ENCODE peak calls at places on chromosomes 6 and 20, in seven cellular contexts. C, N, R, J, Y, P and O are unnamed samples. For H3K9me3, the result is how much of the 10 kb centered on the place peaks cover.

GRCh38 chr6:1910621-1911407 is 301.1 kb downstream of the FOXC1 start:
- DNase-seq in C (no peak), N (no peak), J (no peak), Y (no peak), R (no peak), P (no peak), O (no peak)

GRCh38 chr6:6844451-6844974 is 256.0 kb downstream of the LY86 start:
- DNase-seq in J (no peak), R (no peak), N (no peak), C (no peak), P (no peak), Y (no peak), O (no peak)

GRCh38 chr6:160933256-160933655 is 58.3 kb upstream of the MAP3K4 start:
- DNase-seq in C (peak), N (no peak), J (no peak), Y (no peak), R (no peak), P (no peak), O (no peak)

GRCh38 chr20:36493801-36494114 is 47.6 kb upstream of the MYL9 start:
- DNase-seq in P (peak), R (no peak), N (no peak), C (no peak), J (no peak), Y (no peak), O (no peak)

GRCh38 chr6:110353420-110353819 is 4.7 kb downstream of the METTL24 start:
- DNase-seq in R (no peak), C (no peak), P (no peak), J (no peak), N (no peak), Y (no peak), O (no peak)

GRCh38 chr20:60046011-60046413 is 87.8 kb downstream of the CDH26 start:
- DNase-seq in R (no peak), J (no peak), N (no peak), C (peak), Y (no peak), P (no peak), O (no peak)

GRCh38 chr6:35300848-35301247 is 3.2 kb downstream of the DEF6 start:
- DNase-seq in Y (no peak), J (no peak), C (no peak), R (no peak), N (peak), P (no peak), O (no peak)

GRCh38 chr6:131532476-131533108 is 40.4 kb upstream of the ARG1 start:
- DNase-seq in R (no peak), N (no peak), P (no peak), C (no peak), J (no peak), Y (no peak), O (no peak)

GRCh38 chr6:73854998-73855718 is 159.2 kb downstream of the CD109 start:
- DNase-seq in C (peak), J (peak), R (no peak), P (peak), N (no peak), Y (peak), O (no peak)

GRCh38 chr6:114327074-114327473 is 15.7 kb downstream of the HS3ST5 start:
- DNase-seq in N (no peak), C (no peak), P (no peak), R (no peak), J (no peak), Y (no peak), O (no peak)

GRCh38 chr6:36873115-36873514 is 1.5 kb downstream of the PPIL1 start:
- DNase-seq in C (no peak), J (no peak), Y (no peak), N (no peak), P (no peak), R (no peak), O (no peak)

GRCh38 chr6:56247654-56248122 is 308 bp upstream of the COL21A1 start:
- DNase-seq in P (no peak), Y (no peak), R (no peak), N (no peak), J (no peak), C (no peak), O (no peak)

GRCh38 chr6:104940238-104940880 is 16.5 kb upstream of the LIN28B start:
- DNase-seq in C (peak), N (no peak), P (no peak), J (no peak), Y (no peak), R (no peak), O (no peak)

GRCh38 chr20:39036011-39036410 is 73.9 kb downstream of the DHX35 start:
- DNase-seq in R (no peak), Y (no peak), J (no peak), N (no peak), P (peak), C (no peak), O (no peak)

GRCh38 chr6:42279966-42280629 is 62.4 kb upstream of the MRPS10 start:
- DNase-seq in R (no peak), J (no peak), C (no peak), Y (no peak), P (no peak), N (no peak), O (no peak)

GRCh38 chr6:98941319-98941718 is 6.4 kb downstream of the FBXL4 start:
- DNase-seq in P (no peak), Y (no peak), C (no peak), R (no peak), N (no peak), J (no peak), O (no peak)

GRCh38 chr20:4167261-4168004 is 152.1 kb upstream of the RNF24 start:
- DNase-seq in J (no peak), C (peak), R (no peak), N (no peak), P (no peak), Y (no peak), O (no peak)

GRCh38 chr20:51966296-51966971 is 164.1 kb upstream of the SALL4 start:
- DNase-seq in R (peak), C (peak), J (peak), P (no peak), N (no peak), Y (peak), O (no peak)

GRCh38 chr20:12173333-12173732 is 255.6 kb downstream of the BTBD3 start:
- DNase-seq in J (no peak), N (no peak), Y (no peak), P (no peak), C (no peak), R (no peak), O (no peak)

GRCh38 chr20:50663095-50663821 is 28.1 kb downstream of the RIPOR3 start:
- DNase-seq in N (no peak), J (no peak), C (peak), R (peak), P (no peak), Y (peak), O (no peak)

GRCh38 chr6:34158876-34159275 is 13.0 kb upstream of the GRM4 start:
- DNase-seq in Y (no peak), P (no peak), R (no peak), N (no peak), J (no peak), C (no peak), O (no peak)

GRCh38 chr6:164928041-164928321 is 381.4 kb downstream of the C6orf118 start:
- DNase-seq in J (no peak), N (no peak), R (no peak), C (no peak), P (no peak), Y (no peak), O (no peak)

GRCh38 chr6:85537055-85537494 is 56.6 kb downstream of the SNX14 start:
- DNase-seq in P (no peak), J (no peak), Y (no peak), C (peak), R (no peak), N (no peak), O (no peak)

GRCh38 chr6:4103929-4104328 is 25.0 kb upstream of the FAM217A start:
- DNase-seq in Y (no peak), C (no peak), J (no peak), P (no peak), R (peak), N (no peak), O (no peak)

GRCh38 chr6:125031385-125031784 is 69.1 kb downstream of the RNF217 start:
- DNase-seq in P (no peak), R (no peak), N (no peak), J (no peak), Y (no peak), C (no peak), O (no peak)

GRCh38 chr6:108621117-108621516 is 60.4 kb downstream of the FOXO3 start:
- DNase-seq in C (no peak), P (peak), N (no peak), J (no peak), R (no peak), Y (peak), O (no peak)

GRCh38 chr6:108623995-108624394 is 63.3 kb downstream of the FOXO3 start:
- DNase-seq in J (no peak), Y (no peak), R (no peak), P (no peak), N (no peak), C (no peak), O (no peak)

GRCh38 chr6:108619431-108620197 is 58.9 kb downstream of the FOXO3 start:
- DNase-seq in J (no peak), N (no peak), R (no peak), Y (no peak), P (no peak), C (no peak), O (no peak)

GRCh38 chr6:108626777-108627176 is 66.1 kb downstream of the FOXO3 start:
- DNase-seq in J (no peak), R (no peak), C (no peak), Y (no peak), N (no peak), P (no peak), O (no peak)

DNA sequence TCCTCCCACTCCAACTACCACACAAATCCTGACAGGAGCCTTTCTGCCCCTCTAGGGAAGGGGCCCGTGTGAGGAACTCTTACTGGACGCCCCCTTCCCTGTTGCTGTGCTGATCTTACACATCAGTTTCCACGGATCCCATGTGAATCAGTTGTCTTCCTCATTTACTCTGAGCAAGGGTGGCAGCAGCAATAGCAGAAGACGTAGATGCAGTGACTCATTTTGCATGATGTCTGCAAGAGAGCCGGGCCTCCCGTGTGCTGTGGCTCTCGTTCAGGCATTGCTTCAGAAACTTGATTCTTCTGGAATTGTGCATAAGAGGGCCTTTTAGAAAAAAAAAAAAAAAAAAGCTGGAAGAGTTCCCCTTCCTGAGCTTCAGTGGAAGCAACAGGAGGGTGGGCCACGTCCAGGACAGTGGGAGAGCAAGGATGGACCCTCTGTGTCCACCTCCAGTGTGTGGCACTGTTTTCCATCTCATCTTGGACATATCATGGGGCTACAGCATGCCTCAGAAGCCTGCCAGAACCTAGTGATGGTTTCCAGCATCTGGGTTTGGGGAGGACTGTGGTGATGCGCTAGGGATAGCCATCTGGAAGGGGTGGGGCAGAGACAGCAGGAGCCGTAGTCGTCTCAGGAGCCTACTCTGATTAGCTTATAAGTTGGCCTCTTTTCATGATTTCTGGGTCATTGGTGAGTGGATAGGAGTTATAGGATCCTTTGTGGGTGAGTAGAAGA is 62.1 kb downstream of the FOXO3 start:
- DNase-seq in Y (no peak), J (no peak), N (no peak), P (peak), C (peak), R (no peak), O (peak)
- H3K27ac ChIP-seq in Y (no peak), J (no peak), N (no peak), P (peak), C (peak), R (peak), O (no peak)

GRCh38 chr6:96931198-96931597 is 6.7 kb downstream of the KLHL32 start:
- DNase-seq in J (no peak), P (no peak), C (no peak), R (no peak), Y (no peak), N (no peak), O (no peak)
- H3K9me3 ChIP-seq in J (under half), P (under half), C (under half), R (under half), Y (under half), N (under half), O (under half)

DNA sequence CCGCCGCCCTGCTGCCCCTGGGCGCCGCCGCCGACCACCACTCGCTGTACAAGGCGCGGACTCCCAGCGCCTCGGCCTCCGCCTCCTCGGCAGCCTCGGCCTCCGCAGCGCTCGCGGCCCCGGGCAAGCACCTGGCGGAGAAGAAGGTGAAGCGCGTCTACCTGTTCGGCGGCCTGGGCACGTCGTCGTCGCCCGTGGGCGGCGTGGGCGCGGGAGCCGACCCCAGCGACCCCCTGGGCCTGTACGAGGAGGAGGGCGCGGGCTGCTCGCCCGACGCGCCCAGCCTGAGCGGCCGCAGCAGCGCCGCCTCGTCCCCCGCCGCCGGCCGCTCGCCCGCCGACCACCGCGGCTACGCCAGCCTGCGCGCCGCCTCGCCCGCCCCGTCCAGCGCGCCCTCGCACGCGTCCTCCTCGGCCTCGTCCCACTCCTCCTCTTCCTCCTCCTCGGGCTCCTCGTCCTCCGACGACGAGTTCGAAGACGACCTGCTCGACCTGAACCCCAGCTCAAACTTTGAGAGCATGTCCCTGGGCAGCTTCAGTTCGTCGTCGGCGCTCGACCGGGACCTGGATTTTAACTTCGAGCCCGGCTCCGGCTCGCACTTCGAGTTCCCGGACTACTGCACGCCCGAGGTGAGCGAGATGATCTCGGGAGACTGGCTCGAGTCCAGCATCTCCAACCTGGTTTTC is 1.9 kb downstream of the SOX4 start:
- DNase-seq in J (no peak), R (peak), C (peak), Y (no peak), N (no peak), P (no peak), O (peak)
- TF ChIP-seq CTCF in J (no peak), R (peak), C (no peak), Y (no peak), N (no peak), P (no peak), O (no peak)

DNA sequence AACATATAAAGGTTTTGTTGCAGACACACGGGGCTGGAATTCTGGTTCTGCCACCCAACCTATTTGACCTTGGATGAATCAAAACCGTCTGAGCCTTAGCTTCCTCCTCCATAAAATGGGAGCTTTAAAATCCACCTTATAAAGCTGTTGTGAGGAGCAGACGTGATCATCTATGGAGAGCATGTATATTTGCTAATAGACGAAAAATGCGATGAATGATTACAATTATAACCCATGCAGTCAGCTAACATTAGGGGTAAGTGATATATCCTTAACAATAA is 586 bp upstream of the NUP153 start:
- DNase-seq in Y (no peak), N (no peak), J (no peak), P (no peak), R (no peak), C (no peak), O (no peak)
- H3K27ac ChIP-seq in Y (peak), N (peak), J (peak), P (no peak), R (peak), C (peak), O (peak)

GRCh38 chr6:128152551-128152950 is 251.7 kb upstream of the THEMIS start:
- DNase-seq in P (no peak), R (no peak), J (no peak), Y (no peak), C (no peak), N (no peak), O (no peak)
- H3K9me3 ChIP-seq in P (under half), R (under half), J (under half), Y (under half), C (under half), N (under half), O (under half)

GRCh38 chr20:278607-279571 is 11.7 kb downstream of the C20orf96 start:
- DNase-seq in Y (no peak), P (no peak), C (no peak), J (no peak), N (no peak), R (peak), O (no peak)
- TF ChIP-seq CTCF in Y (no peak), P (no peak), C (no peak), J (no peak), N (no peak), R (no peak), O (peak)